ENCODE peak calls at places on chromosome 9, in ten cellular contexts. One of them, this sample, is unnamed.
A peak's percentile ranks its signal among the peaks of the same experiment; 100 is the strongest.

GRCh38 chr9:92328225-92328624 is 2.5 kb downstream of the CENPP start:
- DNase-seq in Peyer's patch: no peak
- DNase-seq in stimulated activated CD4-positive, alpha-beta T cell treated with anti-CD3 and anti-CD28 coated beads, TNF-alpha, amount 100 ng/mL, for 48 hours: no peak
- DNase-seq in right lobe of liver: no peak
- DNase-seq in ureter: no peak
- DNase-seq in left ventricle myocardium inferior: no peak
- DNase-seq in GM06990: no peak
- DNase-seq in aorta: no peak
- DNase-seq in heart left ventricle: no peak
- DNase-seq in T1000: no peak
- DNase-seq in this sample: peak; percentile 39

GRCh38 chr9:131755541-131756198 is 15.8 kb upstream of the RAPGEF1 start:
- DNase-seq in GM06990: peak; percentile 74
- DNase-seq in left ventricle myocardium inferior: peak; percentile 78
- DNase-seq in stimulated activated CD4-positive, alpha-beta T cell treated with anti-CD3 and anti-CD28 coated beads, TNF-alpha, amount 100 ng/mL, for 48 hours: peak; percentile 70
- DNase-seq in ureter: peak; percentile 79
- DNase-seq in right lobe of liver: peak; percentile 84
- DNase-seq in heart left ventricle: peak; percentile 86
- DNase-seq in T1000: no peak
- DNase-seq in aorta: peak; percentile 90
- DNase-seq in Peyer's patch: peak; percentile 86
- DNase-seq in this sample: peak; percentile 79

GRCh38 chr9:127118597-127119318 is 3.7 kb downstream of the ANGPTL2 start:
- DNase-seq in aorta: no peak
- DNase-seq in right lobe of liver: no peak
- DNase-seq in heart left ventricle: no peak
- DNase-seq in left ventricle myocardium inferior: no peak
- DNase-seq in GM06990: no peak
- DNase-seq in stimulated activated CD4-positive, alpha-beta T cell treated with anti-CD3 and anti-CD28 coated beads, TNF-alpha, amount 100 ng/mL, for 48 hours: no peak
- DNase-seq in ureter: no peak
- DNase-seq in Peyer's patch: no peak
- DNase-seq in T1000: no peak
- DNase-seq in this sample: no peak

GRCh38 chr9:128099932-128100491 is 27.5 kb downstream of the PTGES2 start:
- DNase-seq in ureter: no peak
- DNase-seq in heart left ventricle: peak; percentile 59
- DNase-seq in stimulated activated CD4-positive, alpha-beta T cell treated with anti-CD3 and anti-CD28 coated beads, TNF-alpha, amount 100 ng/mL, for 48 hours: no peak
- DNase-seq in GM06990: no peak
- DNase-seq in right lobe of liver: peak; percentile 44
- DNase-seq in aorta: no peak
- DNase-seq in left ventricle myocardium inferior: no peak
- DNase-seq in Peyer's patch: peak; percentile 48
- DNase-seq in T1000: no peak
- DNase-seq in this sample: no peak

GRCh38 chr9:131403493-131403773 is 9.5 kb downstream of the PRRC2B start:
- DNase-seq in stimulated activated CD4-positive, alpha-beta T cell treated with anti-CD3 and anti-CD28 coated beads, TNF-alpha, amount 100 ng/mL, for 48 hours: no peak
- DNase-seq in ureter: no peak
- DNase-seq in Peyer's patch: no peak
- DNase-seq in aorta: no peak
- DNase-seq in T1000: no peak
- DNase-seq in GM06990: no peak
- DNase-seq in left ventricle myocardium inferior: no peak
- DNase-seq in right lobe of liver: no peak
- DNase-seq in heart left ventricle: no peak
- DNase-seq in this sample: no peak

GRCh38 chr9:81103597-81104471 is 585.5 kb downstream of the TLE1 start:
- DNase-seq in Peyer's patch: no peak
- DNase-seq in T1000: no peak
- DNase-seq in aorta: no peak
- DNase-seq in heart left ventricle: no peak
- DNase-seq in left ventricle myocardium inferior: no peak
- DNase-seq in ureter: no peak
- DNase-seq in GM06990: no peak
- DNase-seq in stimulated activated CD4-positive, alpha-beta T cell treated with anti-CD3 and anti-CD28 coated beads, TNF-alpha, amount 100 ng/mL, for 48 hours: no peak
- DNase-seq in right lobe of liver: no peak
- DNase-seq in this sample: no peak

GRCh38 chr9:127388037-127388855 is 8.7 kb upstream of the SLC2A8 start:
- DNase-seq in Peyer's patch: no peak
- DNase-seq in right lobe of liver: no peak
- DNase-seq in GM06990: peak; percentile 46
- DNase-seq in aorta: peak; percentile 72
- DNase-seq in stimulated activated CD4-positive, alpha-beta T cell treated with anti-CD3 and anti-CD28 coated beads, TNF-alpha, amount 100 ng/mL, for 48 hours: peak; percentile 64
- DNase-seq in T1000: peak; percentile 80
- DNase-seq in ureter: no peak
- DNase-seq in heart left ventricle: peak; percentile 61
- DNase-seq in left ventricle myocardium inferior: peak; percentile 39
- DNase-seq in this sample: peak; percentile 73

GRCh38 chr9:3058409-3058808 is 214.5 kb upstream of the PUM3 start:
- DNase-seq in T1000: no peak
- DNase-seq in ureter: no peak
- DNase-seq in heart left ventricle: no peak
- DNase-seq in aorta: no peak
- DNase-seq in stimulated activated CD4-positive, alpha-beta T cell treated with anti-CD3 and anti-CD28 coated beads, TNF-alpha, amount 100 ng/mL, for 48 hours: no peak
- DNase-seq in Peyer's patch: no peak
- DNase-seq in left ventricle myocardium inferior: no peak
- DNase-seq in GM06990: no peak
- DNase-seq in right lobe of liver: no peak
- DNase-seq in this sample: no peak

GRCh38 chr9:121689461-121690157 is 38.2 kb downstream of the DAB2IP start:
- DNase-seq in ureter: no peak
- DNase-seq in right lobe of liver: no peak
- DNase-seq in Peyer's patch: no peak
- DNase-seq in GM06990: no peak
- DNase-seq in T1000: no peak
- DNase-seq in left ventricle myocardium inferior: peak; percentile 9
- DNase-seq in stimulated activated CD4-positive, alpha-beta T cell treated with anti-CD3 and anti-CD28 coated beads, TNF-alpha, amount 100 ng/mL, for 48 hours: no peak
- DNase-seq in aorta: no peak
- DNase-seq in heart left ventricle: peak; percentile 34
- DNase-seq in this sample: no peak

GRCh38 chr9:102631559-102631958 is 363.6 kb upstream of the CYLC2 start:
- DNase-seq in GM06990: no peak
- DNase-seq in T1000: no peak
- DNase-seq in ureter: no peak
- DNase-seq in aorta: no peak
- DNase-seq in heart left ventricle: no peak
- DNase-seq in left ventricle myocardium inferior: no peak
- DNase-seq in Peyer's patch: no peak
- DNase-seq in stimulated activated CD4-positive, alpha-beta T cell treated with anti-CD3 and anti-CD28 coated beads, TNF-alpha, amount 100 ng/mL, for 48 hours: no peak
- DNase-seq in right lobe of liver: no peak
- DNase-seq in this sample: peak; percentile 1

GRCh38 chr9:93091056-93091452 is 5.0 kb upstream of the CARD19 start:
- DNase-seq in heart left ventricle: no peak
- DNase-seq in left ventricle myocardium inferior: no peak
- DNase-seq in aorta: peak; percentile 4
- DNase-seq in ureter: peak; percentile 35
- DNase-seq in Peyer's patch: peak; percentile 22
- DNase-seq in T1000: no peak
- DNase-seq in right lobe of liver: no peak
- DNase-seq in stimulated activated CD4-positive, alpha-beta T cell treated with anti-CD3 and anti-CD28 coated beads, TNF-alpha, amount 100 ng/mL, for 48 hours: no peak
- DNase-seq in GM06990: no peak
- DNase-seq in this sample: no peak

GRCh38 chr9:13387668-13388124 is 108.2 kb upstream of the MPDZ start:
- DNase-seq in stimulated activated CD4-positive, alpha-beta T cell treated with anti-CD3 and anti-CD28 coated beads, TNF-alpha, amount 100 ng/mL, for 48 hours: no peak
- DNase-seq in Peyer's patch: no peak
- DNase-seq in left ventricle myocardium inferior: no peak
- DNase-seq in GM06990: no peak
- DNase-seq in T1000: no peak
- DNase-seq in ureter: no peak
- DNase-seq in aorta: no peak
- DNase-seq in right lobe of liver: no peak
- DNase-seq in heart left ventricle: no peak
- DNase-seq in this sample: no peak

GRCh38 chr9:87141124-87141523 is 193.8 kb upstream of the GAS1 start:
- DNase-seq in right lobe of liver: no peak
- DNase-seq in T1000: peak; percentile 42
- DNase-seq in Peyer's patch: no peak
- DNase-seq in GM06990: no peak
- DNase-seq in aorta: no peak
- DNase-seq in ureter: no peak
- DNase-seq in heart left ventricle: no peak
- DNase-seq in stimulated activated CD4-positive, alpha-beta T cell treated with anti-CD3 and anti-CD28 coated beads, TNF-alpha, amount 100 ng/mL, for 48 hours: no peak
- DNase-seq in left ventricle myocardium inferior: no peak
- DNase-seq in this sample: no peak

GRCh38 chr9:89000973-89001916 is 10.0 kb downstream of the S1PR3 start:
- DNase-seq in heart left ventricle: peak; percentile 91
- DNase-seq in right lobe of liver: peak; percentile 87
- DNase-seq in ureter: peak; percentile 94
- DNase-seq in T1000: peak; percentile 76
- DNase-seq in GM06990: peak; percentile 20
- DNase-seq in stimulated activated CD4-positive, alpha-beta T cell treated with anti-CD3 and anti-CD28 coated beads, TNF-alpha, amount 100 ng/mL, for 48 hours: peak; percentile 68
- DNase-seq in Peyer's patch: peak; percentile 78
- DNase-seq in aorta: peak; percentile 93
- DNase-seq in left ventricle myocardium inferior: peak; percentile 87
- DNase-seq in this sample: peak; percentile 84

GRCh38 chr9:89601856-89602562 is 2.8 kb upstream of the GADD45G start:
- DNase-seq in Peyer's patch: no peak
- DNase-seq in right lobe of liver: no peak
- DNase-seq in aorta: no peak
- DNase-seq in GM06990: no peak
- DNase-seq in ureter: no peak
- DNase-seq in heart left ventricle: no peak
- DNase-seq in stimulated activated CD4-positive, alpha-beta T cell treated with anti-CD3 and anti-CD28 coated beads, TNF-alpha, amount 100 ng/mL, for 48 hours: no peak
- DNase-seq in T1000: no peak
- DNase-seq in left ventricle myocardium inferior: no peak
- DNase-seq in this sample: no peak

GRCh38 chr9:29668732-29669131 is 2095.5 kb upstream of the C9orf72 start:
- DNase-seq in heart left ventricle: no peak
- DNase-seq in T1000: no peak
- DNase-seq in ureter: no peak
- DNase-seq in right lobe of liver: no peak
- DNase-seq in left ventricle myocardium inferior: no peak
- DNase-seq in aorta: no peak
- DNase-seq in Peyer's patch: no peak
- DNase-seq in GM06990: no peak
- DNase-seq in stimulated activated CD4-positive, alpha-beta T cell treated with anti-CD3 and anti-CD28 coated beads, TNF-alpha, amount 100 ng/mL, for 48 hours: no peak
- DNase-seq in this sample: no peak

GRCh38 chr9:16202913-16203734 is 650.3 kb downstream of the CCDC171 start:
- DNase-seq in Peyer's patch: no peak
- DNase-seq in ureter: no peak
- DNase-seq in right lobe of liver: no peak
- DNase-seq in T1000: peak; percentile 55
- DNase-seq in stimulated activated CD4-positive, alpha-beta T cell treated with anti-CD3 and anti-CD28 coated beads, TNF-alpha, amount 100 ng/mL, for 48 hours: no peak
- DNase-seq in left ventricle myocardium inferior: no peak
- DNase-seq in heart left ventricle: no peak
- DNase-seq in GM06990: no peak
- DNase-seq in aorta: no peak
- DNase-seq in this sample: no peak

GRCh38 chr9:16268037-16269010 is 602.1 kb downstream of the BNC2 start:
- DNase-seq in Peyer's patch: no peak
- DNase-seq in stimulated activated CD4-positive, alpha-beta T cell treated with anti-CD3 and anti-CD28 coated beads, TNF-alpha, amount 100 ng/mL, for 48 hours: no peak
- DNase-seq in GM06990: no peak
- DNase-seq in heart left ventricle: no peak
- DNase-seq in aorta: no peak
- DNase-seq in T1000: no peak
- DNase-seq in right lobe of liver: no peak
- DNase-seq in left ventricle myocardium inferior: no peak
- DNase-seq in ureter: no peak
- DNase-seq in this sample: no peak

GRCh38 chr9:93134018-93134739 is at the start of gene NINJ1:
- DNase-seq in Peyer's patch: peak; percentile 89
- DNase-seq in GM06990: peak; percentile 88
- DNase-seq in ureter: peak; percentile 70
- DNase-seq in aorta: peak; percentile 83
- DNase-seq in T1000: peak; percentile 45
- DNase-seq in left ventricle myocardium inferior: peak; percentile 76
- DNase-seq in right lobe of liver: peak; percentile 82
- DNase-seq in stimulated activated CD4-positive, alpha-beta T cell treated with anti-CD3 and anti-CD28 coated beads, TNF-alpha, amount 100 ng/mL, for 48 hours: peak; percentile 79
- DNase-seq in heart left ventricle: peak; percentile 87
- DNase-seq in this sample: peak; percentile 95

GRCh38 chr9:121652037-121652837 is 803 bp downstream of the DAB2IP start:
- DNase-seq in aorta: no peak
- DNase-seq in right lobe of liver: peak; percentile 37
- DNase-seq in stimulated activated CD4-positive, alpha-beta T cell treated with anti-CD3 and anti-CD28 coated beads, TNF-alpha, amount 100 ng/mL, for 48 hours: no peak
- DNase-seq in GM06990: no peak
- DNase-seq in Peyer's patch: peak; percentile 62
- DNase-seq in left ventricle myocardium inferior: peak; percentile 54
- DNase-seq in T1000: no peak
- DNase-seq in ureter: no peak
- DNase-seq in heart left ventricle: no peak
- DNase-seq in this sample: no peak

GRCh38 chr9:109499631-109500120 is 1.6 kb upstream of the PTPN3 start:
- DNase-seq in ureter: peak; percentile 66
- DNase-seq in aorta: peak; percentile 84
- DNase-seq in GM06990: no peak
- DNase-seq in T1000: no peak
- DNase-seq in stimulated activated CD4-positive, alpha-beta T cell treated with anti-CD3 and anti-CD28 coated beads, TNF-alpha, amount 100 ng/mL, for 48 hours: no peak
- DNase-seq in right lobe of liver: peak; percentile 81
- DNase-seq in left ventricle myocardium inferior: peak; percentile 61
- DNase-seq in heart left ventricle: peak; percentile 74
- DNase-seq in Peyer's patch: peak; percentile 81
- DNase-seq in this sample: no peak

GRCh38 chr9:34610434-34611206 is 1.3 kb downstream of the RPP25L start:
- DNase-seq in ureter: no peak
- DNase-seq in Peyer's patch: no peak
- DNase-seq in T1000: no peak
- DNase-seq in heart left ventricle: peak; percentile 59
- DNase-seq in stimulated activated CD4-positive, alpha-beta T cell treated with anti-CD3 and anti-CD28 coated beads, TNF-alpha, amount 100 ng/mL, for 48 hours: no peak
- DNase-seq in aorta: peak; percentile 37
- DNase-seq in right lobe of liver: no peak
- DNase-seq in left ventricle myocardium inferior: no peak
- DNase-seq in GM06990: no peak
- DNase-seq in this sample: no peak

GRCh38 chr9:4086119-4087088 is 213.5 kb downstream of the GLIS3 start:
- DNase-seq in GM06990: no peak
- DNase-seq in right lobe of liver: no peak
- DNase-seq in ureter: no peak
- DNase-seq in stimulated activated CD4-positive, alpha-beta T cell treated with anti-CD3 and anti-CD28 coated beads, TNF-alpha, amount 100 ng/mL, for 48 hours: no peak
- DNase-seq in Peyer's patch: no peak
- DNase-seq in left ventricle myocardium inferior: peak; percentile 40
- DNase-seq in aorta: no peak
- DNase-seq in T1000: no peak
- DNase-seq in heart left ventricle: no peak
- DNase-seq in this sample: no peak

GRCh38 chr9:115691686-115692085 is 461.9 kb upstream of the PAPPA start:
- DNase-seq in left ventricle myocardium inferior: no peak
- DNase-seq in ureter: no peak
- DNase-seq in Peyer's patch: no peak
- DNase-seq in right lobe of liver: no peak
- DNase-seq in stimulated activated CD4-positive, alpha-beta T cell treated with anti-CD3 and anti-CD28 coated beads, TNF-alpha, amount 100 ng/mL, for 48 hours: no peak
- DNase-seq in heart left ventricle: no peak
- DNase-seq in aorta: no peak
- DNase-seq in T1000: no peak
- DNase-seq in GM06990: no peak
- DNase-seq in this sample: no peak

GRCh38 chr9:137446851-137447471 is 5.8 kb upstream of the ENTPD8 start:
- DNase-seq in right lobe of liver: peak; percentile 32
- DNase-seq in heart left ventricle: peak; percentile 56
- DNase-seq in GM06990: peak; percentile 16
- DNase-seq in stimulated activated CD4-positive, alpha-beta T cell treated with anti-CD3 and anti-CD28 coated beads, TNF-alpha, amount 100 ng/mL, for 48 hours: no peak
- DNase-seq in ureter: no peak
- DNase-seq in aorta: peak; percentile 52
- DNase-seq in T1000: no peak
- DNase-seq in left ventricle myocardium inferior: no peak
- DNase-seq in Peyer's patch: no peak
- DNase-seq in this sample: no peak

GRCh38 chr9:120742951-120743416 is 28.7 kb upstream of the MEGF9 start:
- DNase-seq in ureter: no peak
- DNase-seq in heart left ventricle: no peak
- DNase-seq in Peyer's patch: no peak
- DNase-seq in stimulated activated CD4-positive, alpha-beta T cell treated with anti-CD3 and anti-CD28 coated beads, TNF-alpha, amount 100 ng/mL, for 48 hours: no peak
- DNase-seq in aorta: no peak
- DNase-seq in GM06990: peak; percentile 38
- DNase-seq in left ventricle myocardium inferior: no peak
- DNase-seq in right lobe of liver: peak; percentile 39
- DNase-seq in T1000: no peak
- DNase-seq in this sample: peak; percentile 69

GRCh38 chr9:134730011-134730760 is 88.6 kb downstream of the COL5A1 start:
- DNase-seq in GM06990: no peak
- DNase-seq in stimulated activated CD4-positive, alpha-beta T cell treated with anti-CD3 and anti-CD28 coated beads, TNF-alpha, amount 100 ng/mL, for 48 hours: no peak
- DNase-seq in heart left ventricle: no peak
- DNase-seq in right lobe of liver: no peak
- DNase-seq in aorta: peak; percentile 47
- DNase-seq in ureter: no peak
- DNase-seq in left ventricle myocardium inferior: peak; percentile 75
- DNase-seq in Peyer's patch: no peak
- DNase-seq in T1000: no peak
- DNase-seq in this sample: no peak

GRCh38 chr9:31585158-31585557 is 799.3 kb upstream of the ACO1 start:
- DNase-seq in heart left ventricle: no peak
- DNase-seq in aorta: no peak
- DNase-seq in Peyer's patch: no peak
- DNase-seq in GM06990: no peak
- DNase-seq in stimulated activated CD4-positive, alpha-beta T cell treated with anti-CD3 and anti-CD28 coated beads, TNF-alpha, amount 100 ng/mL, for 48 hours: no peak
- DNase-seq in ureter: no peak
- DNase-seq in left ventricle myocardium inferior: no peak
- DNase-seq in T1000: no peak
- DNase-seq in right lobe of liver: no peak
- DNase-seq in this sample: no peak

This sample was measured in GM13976.